ENCODE peak calls at places on chromosome 4, in four cellular contexts. J, W, S and U are unnamed samples.

GRCh38 chr4:145623831-145624230 is 4.6 kb downstream of the MMAA start:
- DNase-seq in W (no peak), J (peak; percentile 65), S (no peak), U (peak; percentile 16)

GRCh38 chr4:83783179-83783578 is 247.3 kb downstream of the GPAT3 start:
- DNase-seq in J (no peak), W (no peak), S (no peak), U (no peak)

GRCh38 chr4:3346146-3346545 is 53.3 kb downstream of the RGS12 start:
- DNase-seq in W (peak; percentile 79), S (no peak), J (peak; percentile 84), U (no peak)

GRCh38 chr4:48093949-48094550 is 40.0 kb downstream of the TXK start:
- DNase-seq in W (no peak), S (no peak), J (peak; percentile 7), U (peak; percentile 6)

GRCh38 chr4:76745264-76745663 is 152.7 kb downstream of the SOWAHB start:
- DNase-seq in J (peak; percentile 75), W (no peak), S (no peak), U (no peak)

GRCh38 chr4:124177647-124178425 is 534.7 kb downstream of the ANKRD50 start:
- DNase-seq in J (peak; percentile 91), W (no peak), S (no peak), U (no peak)

GRCh38 chr4:78720994-78721677 is 55.0 kb upstream of the BMP2K start:
- DNase-seq in J (no peak), S (no peak), W (peak; percentile 40), U (no peak)

GRCh38 chr4:89549907-89550306 is 242.3 kb upstream of the GPRIN3 start:
- DNase-seq in W (no peak), J (peak; percentile 54), S (no peak), U (no peak)

GRCh38 chr4:150849016-150849415 is 166.1 kb downstream of the LRBA start:
- DNase-seq in W (no peak), S (no peak), J (no peak), U (no peak)

GRCh38 chr4:24243641-24244040 is 340.7 kb downstream of the DHX15 start:
- DNase-seq in W (no peak), J (no peak), S (no peak), U (no peak)

GRCh38 chr4:181612240-181612639 is 631.0 kb upstream of the TENM3 start:
- DNase-seq in S (no peak), J (no peak), W (no peak), U (no peak)

GRCh38 chr4:24226667-24227066 is 336.8 kb upstream of the PPARGC1A start:
- DNase-seq in J (peak; percentile 72), S (no peak), W (no peak), U (peak; percentile 42)

GRCh38 chr4:186790630-186791029 is 67.0 kb upstream of the FAT1 start:
- DNase-seq in S (no peak), W (no peak), J (peak; percentile 49), U (no peak)

GRCh38 chr4:30720656-30721352 is 635 bp downstream of the PCDH7 start:
- DNase-seq in S (peak; percentile 24), J (peak; percentile 61), W (no peak), U (no peak)

GRCh38 chr4:30718889-30719252 is 1.3 kb upstream of the PCDH7 start:
- DNase-seq in J (peak; percentile 48), W (no peak), S (no peak), U (no peak)

GRCh38 chr4:30721353-30722091 is 1.4 kb downstream of the PCDH7 start:
- DNase-seq in J (peak; percentile 44), W (no peak), S (peak; percentile 42), U (no peak)

GRCh38 chr4:30719363-30720020 is 677 bp upstream of the PCDH7 start:
- DNase-seq in J (peak; percentile 68), S (peak; percentile 35), W (no peak), U (no peak)

GRCh38 chr4:30720021-30720655 is at the start of gene PCDH7:
- DNase-seq in J (peak; percentile 73), S (peak; percentile 29), W (no peak), U (no peak)
- H3K4me3 ChIP-seq in J (peak within 1 kb of the TSS; percentile 78), S (peak within 1 kb of the TSS; percentile 57), W (no peak within 1 kb of the TSS), U (peak within 1 kb of the TSS; percentile 47)

DNA sequence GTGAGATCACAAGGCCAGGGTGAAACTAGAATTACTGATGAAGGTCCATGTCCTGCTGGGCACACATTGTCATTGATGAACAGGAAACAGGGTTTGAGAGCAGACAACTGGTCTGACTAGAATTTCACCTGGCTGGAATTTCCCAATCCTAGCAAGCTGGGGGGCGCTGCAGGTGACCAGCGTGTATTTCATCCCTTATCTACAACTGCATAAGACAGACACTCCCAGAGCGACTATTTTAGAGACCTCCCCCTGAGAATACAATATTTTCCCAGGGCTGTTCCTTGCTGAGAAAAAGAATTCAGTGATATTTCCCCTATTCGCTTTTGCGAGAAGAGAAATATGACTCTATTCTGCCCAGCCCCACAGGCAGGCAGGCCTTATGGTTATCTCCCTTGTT is 432.6 kb upstream of the GALNT7 start:
- DNase-seq in W (peak; percentile 2), J (no peak), S (no peak), U (no peak)
- H3K9me3 ChIP-seq in W (no peaks in the 10 kb centered on the region), J (peaks cover 13% of the 10 kb centered on the region), S (no peaks in the 10 kb centered on the region), U (no peaks in the 10 kb centered on the region)

GRCh38 chr4:140070369-140070768 is 83.6 kb downstream of the MAML3 start:
- DNase-seq in J (no peak), W (no peak), S (no peak), U (no peak)

GRCh38 chr4:140068247-140068646 is 85.7 kb downstream of the MAML3 start:
- DNase-seq in W (no peak), S (no peak), J (no peak), U (no peak)

GRCh38 chr4:140069068-140069467 is 84.9 kb downstream of the MAML3 start:
- DNase-seq in S (no peak), W (no peak), J (peak; percentile 73), U (peak; percentile 21)

GRCh38 chr4:140071806-140072205 is 82.2 kb downstream of the MAML3 start:
- DNase-seq in J (peak; percentile 91), W (no peak), S (no peak), U (no peak)

DNA sequence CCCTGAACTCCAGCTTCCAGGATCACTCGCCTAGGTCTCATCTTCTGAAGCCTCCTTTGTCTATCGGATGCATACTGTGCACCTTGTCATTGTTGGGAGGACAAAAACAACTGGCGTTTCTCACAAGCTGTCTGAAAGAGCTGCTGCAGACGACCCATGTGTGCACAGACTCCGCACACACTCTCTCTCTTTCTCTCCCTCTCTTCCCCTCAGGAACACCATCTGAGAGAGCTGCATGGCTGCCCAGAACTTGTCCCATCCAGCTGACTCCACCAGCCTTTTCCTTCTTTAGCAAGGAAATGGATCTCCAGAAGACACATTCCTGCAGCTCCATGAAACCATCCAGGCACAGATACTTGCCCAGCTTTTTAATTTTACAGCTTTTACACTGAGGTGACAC is 82.9 kb downstream of the MAML3 start:
- DNase-seq in J (no peak), S (no peak), W (no peak), U (no peak)
- H3K4me3 ChIP-seq in J (no peak overlapping the region), S (no peak overlapping the region), W (no peak overlapping the region), U (no peak overlapping the region)

GRCh38 chr4:19651481-19651880 is 600.2 kb upstream of the SLIT2 start:
- DNase-seq in S (no peak), W (no peak), J (no peak), U (no peak)
- H3K9me3 ChIP-seq in S (no peaks in the 10 kb centered on the region), W (no peaks in the 10 kb centered on the region), J (no peaks in the 10 kb centered on the region), U (no peaks in the 10 kb centered on the region)

GRCh38 chr4:1171306-1172227 is 816 bp downstream of the SPON2 start:
- DNase-seq in J (no peak), S (peak; percentile 60), W (no peak), U (no peak)
- H3K4me3 ChIP-seq in J (peak overlapping the region; percentile 43), S (peak overlapping the region; percentile 47), W (no peak overlapping the region), U (no peak overlapping the region)

GRCh38 chr4:1405249-1405635 is 1.0 kb downstream of the NKX1-1 start:
- DNase-seq in J (no peak), S (no peak), W (no peak), U (no peak)
- H3K9me3 ChIP-seq in J (no peaks in the 10 kb centered on the region), S (no peaks in the 10 kb centered on the region), W (no peaks in the 10 kb centered on the region), U (no peaks in the 10 kb centered on the region)

DNA sequence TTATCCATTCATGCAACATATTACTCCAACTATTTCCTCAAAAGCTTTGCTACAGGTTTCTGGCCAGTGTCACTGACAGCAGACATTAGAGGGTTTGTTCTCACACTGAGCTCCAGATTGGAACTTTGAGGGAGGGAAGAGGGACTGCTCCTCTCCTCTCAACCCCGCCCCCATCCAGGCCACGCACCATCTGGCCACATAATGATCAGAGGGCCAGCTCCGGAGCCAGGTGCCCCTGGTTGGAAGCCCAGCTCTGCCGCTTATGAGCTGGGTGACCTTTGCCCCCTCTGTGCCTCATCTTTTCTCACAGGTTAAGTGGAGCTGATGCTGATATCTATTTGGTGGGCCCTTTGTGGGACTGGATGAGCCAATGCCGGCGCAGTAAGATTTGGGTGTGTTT is 55.8 kb downstream of the C4orf50 start:
- DNase-seq in S (no peak), J (no peak), W (no peak), U (no peak)
- H3K4me3 ChIP-seq in S (no peak overlapping the region), J (no peak overlapping the region), W (no peak overlapping the region), U (no peak overlapping the region)

GRCh38 chr4:70788733-70789132 is 51.0 kb downstream of the GRSF1 start:
- DNase-seq in S (no peak), J (no peak), W (no peak), U (no peak)

GRCh38 chr4:70787496-70787895 is 52.2 kb downstream of the GRSF1 start:
- DNase-seq in J (no peak), S (no peak), W (no peak), U (no peak)
- H3K9me3 ChIP-seq in J (no peaks in the 10 kb centered on the region), S (no peaks in the 10 kb centered on the region), W (no peaks in the 10 kb centered on the region), U (no peaks in the 10 kb centered on the region)